ENCODE peak calls at places on chromosomes 1 and 21, in ten cellular contexts. W is stimulated activated CD8-positive, alpha-beta memory T cell treated with anti-CD3 and anti-CD28 coated beads, Interleukin-4, amount 100 ng/mL, for 1 hour; A is globus pallidus; F is stimulated activated CD4-positive, alpha-beta T cell treated with anti-CD3 and anti-CD28 coated beads, TNF-alpha, amount 100 ng/mL, for 48 hours; M is GM12892; D is activated CD4-positive, CD25-positive, alpha-beta regulatory T cell treated with anti-CD3 and anti-CD28 coated beads, Interleukin-2, amount 50 U/mL, for 72 hours; K is anterior cingulate cortex; J is GM19239; P is GM20000; U is NCI-H1417 treated with DMSO at 0.1 percent for 48 hours. G is an unnamed sample.
A peak's percentile ranks its signal among the peaks of the same experiment; 100 is the strongest.

GRCh38 chr1:1236176-1236763 is 4.2 kb downstream of the B3GALT6 start:
- DNase-seq in W (no peak), A (no peak), F (no peak), M (no peak), D (no peak), K (no peak), J (no peak), P (no peak), U (no peak), G (no peak)

GRCh38 chr1:145985502-145986439 is 10.6 kb downstream of the TXNIP start:
- DNase-seq in W (no peak), A (no peak), F (no peak), M (no peak), D (no peak), K (no peak), J (no peak), P (no peak), U (no peak), G (peak; percentile 57)

GRCh38 chr1:26096471-26096870 is 15.2 kb upstream of the PDIK1L start:
- DNase-seq in W (no peak), A (peak; percentile 87), F (no peak), M (no peak), D (no peak), K (no peak), J (no peak), P (no peak), U (no peak), G (no peak)

GRCh38 chr1:21149430-21149861 is 27.3 kb downstream of the EIF4G3 start:
- DNase-seq in W (no peak), A (peak; percentile 45), F (no peak), M (no peak), D (no peak), K (no peak), J (no peak), P (no peak), U (no peak), G (peak; percentile 17)

GRCh38 chr1:170461362-170461761 is 70.6 kb upstream of the GORAB start:
- DNase-seq in W (no peak), A (no peak), F (no peak), M (no peak), D (no peak), K (no peak), J (no peak), P (no peak), U (no peak), G (no peak)

GRCh38 chr1:39117985-39118384 is 86.5 kb upstream of the MACF1 start:
- DNase-seq in W (no peak), A (no peak), F (no peak), M (no peak), D (no peak), K (no peak), J (no peak), P (no peak), U (no peak), G (no peak)

GRCh38 chr1:233343262-233343661 is 15.7 kb downstream of the MAP3K21 start:
- DNase-seq in W (no peak), A (no peak), F (no peak), M (no peak), D (no peak), K (no peak), J (no peak), P (no peak), U (no peak), G (no peak)

GRCh38 chr1:168696125-168696524 is 32.9 kb downstream of the DPT start:
- DNase-seq in W (no peak), A (no peak), F (no peak), M (no peak), D (no peak), K (no peak), J (no peak), P (no peak), U (no peak), G (no peak)

GRCh38 chr1:16014509-16015482 is 3.0 kb downstream of the HSPB7 start:
- DNase-seq in W (no peak), A (no peak), F (no peak), M (no peak), D (no peak), K (no peak), J (no peak), P (no peak), U (no peak), G (no peak)

GRCh38 chr1:174414205-174414604 is 33.6 kb upstream of the GPR52 start:
- DNase-seq in W (no peak), A (no peak), F (no peak), M (no peak), D (no peak), K (no peak), J (no peak), P (no peak), U (no peak), G (no peak)

GRCh38 chr1:20972855-20973254 is 185.7 kb upstream of the HP1BP3 start:
- DNase-seq in W (no peak), A (no peak), F (no peak), M (no peak), D (no peak), K (no peak), J (no peak), P (no peak), U (no peak), G (no peak)

GRCh38 chr1:109615879-109616278 is 3.5 kb downstream of the GNAT2 start:
- DNase-seq in W (no peak), A (peak; percentile 66), F (no peak), M (no peak), D (no peak), K (no peak), J (no peak), P (peak; percentile 32), U (no peak), G (no peak)

GRCh38 chr1:219726480-219727272 is 113.8 kb upstream of the ZC3H11B start:
- DNase-seq in W (no peak), A (no peak), F (no peak), M (no peak), D (no peak), K (no peak), J (no peak), P (no peak), U (no peak), G (no peak)

GRCh38 chr1:39268112-39268581 is 63.7 kb downstream of the MACF1 start:
- DNase-seq in W (no peak), A (peak; percentile 86), F (peak; percentile 4), M (peak; percentile 25), D (no peak), K (peak; percentile 54), J (peak; percentile 25), P (peak; percentile 45), U (peak; percentile 56), G (peak; percentile 91)

GRCh38 chr1:1440262-1440772 is 4.8 kb downstream of the VWA1 start:
- DNase-seq in W (no peak), A (no peak), F (no peak), M (peak; percentile 31), D (no peak), K (no peak), J (no peak), P (peak; percentile 36), U (no peak), G (no peak)

GRCh38 chr1:168676029-168676812 is 52.8 kb downstream of the DPT start:
- DNase-seq in W (no peak), A (peak; percentile 37), F (no peak), M (no peak), D (no peak), K (no peak), J (no peak), P (no peak), U (no peak), G (no peak)

GRCh38 chr1:216485042-216485441 is 61.8 kb upstream of the USH2A start:
- DNase-seq in W (no peak), A (no peak), F (no peak), M (no peak), D (no peak), K (no peak), J (no peak), P (no peak), U (no peak), G (no peak)

GRCh38 chr1:156310962-156311361 is 11.9 kb upstream of the VHLL start:
- DNase-seq in W (no peak), A (no peak), F (no peak), M (no peak), D (no peak), K (no peak), J (no peak), P (no peak), U (no peak), G (no peak)

GRCh38 chr21:14554948-14555347 is 8.8 kb upstream of the SAMSN1 start:
- DNase-seq in W (no peak), A (no peak), F (no peak), M (no peak), D (no peak), K (no peak), J (no peak), P (no peak), U (no peak), G (no peak)

GRCh38 chr1:89523597-89524368 is 846 bp upstream of the LRRC8B start:
- DNase-seq in W (peak; percentile 8), A (peak; percentile 50), F (peak; percentile 58), M (no peak), D (no peak), K (no peak), J (peak; percentile 26), P (peak; percentile 62), U (peak; percentile 54), G (no peak)

GRCh38 chr1:187513190-187513589 is 684.4 kb downstream of the PLA2G4A start:
- DNase-seq in W (no peak), A (no peak), F (no peak), M (no peak), D (no peak), K (no peak), J (no peak), P (no peak), U (no peak), G (no peak)

GRCh38 chr1:18597159-18598042 is 33.2 kb upstream of the PAX7 start:
- DNase-seq in W (peak; percentile 15), A (no peak), F (peak; percentile 48), M (no peak), D (peak; percentile 60), K (peak; percentile 27), J (peak; percentile 35), P (peak; percentile 68), U (no peak), G (no peak)

GRCh38 chr1:230385173-230385480 is 41.0 kb downstream of the PGBD5 start:
- DNase-seq in W (no peak), A (no peak), F (no peak), M (no peak), D (no peak), K (no peak), J (no peak), P (no peak), U (peak; percentile 50), G (peak; percentile 27)

GRCh38 chr1:246695666-246696065 is 28.5 kb upstream of the SCCPDH start:
- DNase-seq in W (no peak), A (no peak), F (no peak), M (no peak), D (no peak), K (no peak), J (no peak), P (no peak), U (no peak), G (no peak)

GRCh38 chr1:60622486-60622885 is 459.9 kb upstream of the NFIA start:
- DNase-seq in W (no peak), A (no peak), F (no peak), M (no peak), D (no peak), K (peak; percentile 32), J (no peak), P (no peak), U (no peak), G (no peak)

GRCh38 chr1:53576381-53576801 is 117.2 kb downstream of the DMRTB1 start:
- DNase-seq in W (no peak), A (no peak), F (no peak), M (no peak), D (peak; percentile 12), K (no peak), J (no peak), P (no peak), U (no peak), G (no peak)

GRCh38 chr1:61680500-61680899 is 44.4 kb downstream of the TM2D1 start:
- DNase-seq in W (no peak), A (no peak), F (no peak), M (no peak), D (no peak), K (no peak), J (no peak), P (no peak), U (no peak), G (no peak)

GRCh38 chr1:147772540-147772939 is 12.1 kb upstream of the GJA5 start:
- DNase-seq in W (no peak), A (no peak), F (no peak), M (no peak), D (no peak), K (no peak), J (no peak), P (no peak), U (no peak), G (no peak)